ENCODE peak calls at places on chromosomes 11 and 22, in nine cellular contexts. One of them, this sample, is unnamed.

GRCh38 chr11:123493393-123494063 is 63.5 kb downstream of the GRAMD1B start:
- DNase-seq in HFFc6: no peak
- DNase-seq in activated naive CD8-positive, alpha-beta T cell treated with anti-CD3 and anti-CD28 coated beads, Interleukin-2, amount 10 ng/mL, durations not matched to agents 7 days and 5 days: no peak
- DNase-seq in HTR-8/SVneo: no peak
- DNase-seq in ELR: peak; percentile 39
- DNase-seq in central memory CD4-positive, alpha-beta T cell: no peak
- DNase-seq in A549: no peak
- DNase-seq in ovary: no peak
- DNase-seq in right atrium auricular region: no peak
- DNase-seq in this sample: no peak

GRCh38 chr11:102187416-102188125 is 77.3 kb downstream of the YAP1 start:
- DNase-seq in HFFc6: no peak
- DNase-seq in activated naive CD8-positive, alpha-beta T cell treated with anti-CD3 and anti-CD28 coated beads, Interleukin-2, amount 10 ng/mL, durations not matched to agents 7 days and 5 days: no peak
- DNase-seq in HTR-8/SVneo: no peak
- DNase-seq in ELR: no peak
- DNase-seq in central memory CD4-positive, alpha-beta T cell: no peak
- DNase-seq in A549: no peak
- DNase-seq in ovary: no peak
- DNase-seq in right atrium auricular region: no peak
- DNase-seq in this sample: no peak

GRCh38 chr11:22554221-22554620 is 71.4 kb downstream of the FANCF start:
- DNase-seq in HFFc6: no peak
- DNase-seq in activated naive CD8-positive, alpha-beta T cell treated with anti-CD3 and anti-CD28 coated beads, Interleukin-2, amount 10 ng/mL, durations not matched to agents 7 days and 5 days: no peak
- DNase-seq in HTR-8/SVneo: no peak
- DNase-seq in ELR: no peak
- DNase-seq in central memory CD4-positive, alpha-beta T cell: no peak
- DNase-seq in A549: no peak
- DNase-seq in ovary: no peak
- DNase-seq in right atrium auricular region: no peak
- DNase-seq in this sample: no peak

GRCh38 chr22:42868751-42869251 is 11.7 kb upstream of the ARFGAP3 start:
- DNase-seq in HFFc6: no peak
- DNase-seq in activated naive CD8-positive, alpha-beta T cell treated with anti-CD3 and anti-CD28 coated beads, Interleukin-2, amount 10 ng/mL, durations not matched to agents 7 days and 5 days: no peak
- DNase-seq in HTR-8/SVneo: no peak
- DNase-seq in ELR: no peak
- DNase-seq in central memory CD4-positive, alpha-beta T cell: no peak
- DNase-seq in A549: no peak
- DNase-seq in ovary: no peak
- DNase-seq in right atrium auricular region: no peak
- DNase-seq in this sample: no peak

GRCh38 chr11:92852946-92853345 is 116.5 kb upstream of the MTNR1B start:
- DNase-seq in HFFc6: no peak
- DNase-seq in activated naive CD8-positive, alpha-beta T cell treated with anti-CD3 and anti-CD28 coated beads, Interleukin-2, amount 10 ng/mL, durations not matched to agents 7 days and 5 days: no peak
- DNase-seq in HTR-8/SVneo: no peak
- DNase-seq in ELR: no peak
- DNase-seq in central memory CD4-positive, alpha-beta T cell: no peak
- DNase-seq in A549: no peak
- DNase-seq in ovary: no peak
- DNase-seq in right atrium auricular region: no peak
- DNase-seq in this sample: no peak

GRCh38 chr11:94201004-94201465 is 72.4 kb downstream of the PANX1 start:
- DNase-seq in HFFc6: peak; percentile 82
- DNase-seq in activated naive CD8-positive, alpha-beta T cell treated with anti-CD3 and anti-CD28 coated beads, Interleukin-2, amount 10 ng/mL, durations not matched to agents 7 days and 5 days: no peak
- DNase-seq in HTR-8/SVneo: no peak
- DNase-seq in ELR: peak; percentile 80
- DNase-seq in central memory CD4-positive, alpha-beta T cell: no peak
- DNase-seq in A549: peak; percentile 30
- DNase-seq in ovary: no peak
- DNase-seq in right atrium auricular region: no peak
- DNase-seq in this sample: no peak

GRCh38 chr11:5246772-5247478 is 2.7 kb downstream of the HBG1 start:
- DNase-seq in HFFc6: no peak
- DNase-seq in activated naive CD8-positive, alpha-beta T cell treated with anti-CD3 and anti-CD28 coated beads, Interleukin-2, amount 10 ng/mL, durations not matched to agents 7 days and 5 days: no peak
- DNase-seq in HTR-8/SVneo: no peak
- DNase-seq in ELR: peak; percentile 8
- DNase-seq in central memory CD4-positive, alpha-beta T cell: no peak
- DNase-seq in A549: no peak
- DNase-seq in ovary: no peak
- DNase-seq in right atrium auricular region: no peak
- DNase-seq in this sample: no peak

GRCh38 chr22:48872271-48873260 is 955.1 kb downstream of the BRD1 start:
- DNase-seq in HFFc6: no peak
- DNase-seq in activated naive CD8-positive, alpha-beta T cell treated with anti-CD3 and anti-CD28 coated beads, Interleukin-2, amount 10 ng/mL, durations not matched to agents 7 days and 5 days: no peak
- DNase-seq in HTR-8/SVneo: no peak
- DNase-seq in ELR: no peak
- DNase-seq in central memory CD4-positive, alpha-beta T cell: no peak
- DNase-seq in A549: no peak
- DNase-seq in ovary: no peak
- DNase-seq in right atrium auricular region: no peak
- DNase-seq in this sample: no peak

GRCh38 chr11:120499859-120500258 is 11.7 kb upstream of the GRIK4 start:
- DNase-seq in HFFc6: no peak
- DNase-seq in activated naive CD8-positive, alpha-beta T cell treated with anti-CD3 and anti-CD28 coated beads, Interleukin-2, amount 10 ng/mL, durations not matched to agents 7 days and 5 days: no peak
- DNase-seq in HTR-8/SVneo: no peak
- DNase-seq in ELR: no peak
- DNase-seq in central memory CD4-positive, alpha-beta T cell: no peak
- DNase-seq in A549: no peak
- DNase-seq in ovary: no peak
- DNase-seq in right atrium auricular region: no peak
- DNase-seq in this sample: no peak

GRCh38 chr11:74322667-74323066 is 11.2 kb upstream of the P4HA3 start:
- DNase-seq in HFFc6: no peak
- DNase-seq in activated naive CD8-positive, alpha-beta T cell treated with anti-CD3 and anti-CD28 coated beads, Interleukin-2, amount 10 ng/mL, durations not matched to agents 7 days and 5 days: no peak
- DNase-seq in HTR-8/SVneo: no peak
- DNase-seq in ELR: no peak
- DNase-seq in central memory CD4-positive, alpha-beta T cell: no peak
- DNase-seq in A549: no peak
- DNase-seq in ovary: no peak
- DNase-seq in right atrium auricular region: peak; percentile 69
- DNase-seq in this sample: no peak

GRCh38 chr11:22668005-22668796 is 1.8 kb downstream of the GAS2 start:
- DNase-seq in HFFc6: no peak
- DNase-seq in activated naive CD8-positive, alpha-beta T cell treated with anti-CD3 and anti-CD28 coated beads, Interleukin-2, amount 10 ng/mL, durations not matched to agents 7 days and 5 days: no peak
- DNase-seq in HTR-8/SVneo: no peak
- DNase-seq in ELR: no peak
- DNase-seq in central memory CD4-positive, alpha-beta T cell: no peak
- DNase-seq in A549: no peak
- DNase-seq in ovary: no peak
- DNase-seq in right atrium auricular region: no peak
- DNase-seq in this sample: no peak

GRCh38 chr11:106391771-106392412 is 314.4 kb downstream of the AASDHPPT start:
- DNase-seq in HFFc6: peak; percentile 31
- DNase-seq in activated naive CD8-positive, alpha-beta T cell treated with anti-CD3 and anti-CD28 coated beads, Interleukin-2, amount 10 ng/mL, durations not matched to agents 7 days and 5 days: no peak
- DNase-seq in HTR-8/SVneo: no peak
- DNase-seq in ELR: peak; percentile 72
- DNase-seq in central memory CD4-positive, alpha-beta T cell: no peak
- DNase-seq in A549: no peak
- DNase-seq in ovary: no peak
- DNase-seq in right atrium auricular region: no peak
- DNase-seq in this sample: no peak

GRCh38 chr11:82682003-82682751 is 51.5 kb downstream of the FAM181B start:
- DNase-seq in HFFc6: peak; percentile 78
- DNase-seq in activated naive CD8-positive, alpha-beta T cell treated with anti-CD3 and anti-CD28 coated beads, Interleukin-2, amount 10 ng/mL, durations not matched to agents 7 days and 5 days: no peak
- DNase-seq in HTR-8/SVneo: peak; percentile 20
- DNase-seq in ELR: peak; percentile 73
- DNase-seq in central memory CD4-positive, alpha-beta T cell: peak; percentile 22
- DNase-seq in A549: peak; percentile 18
- DNase-seq in ovary: no peak
- DNase-seq in right atrium auricular region: no peak
- DNase-seq in this sample: no peak

GRCh38 chr11:44790211-44790610 is 63.4 kb downstream of the TSPAN18 start:
- DNase-seq in HFFc6: no peak
- DNase-seq in activated naive CD8-positive, alpha-beta T cell treated with anti-CD3 and anti-CD28 coated beads, Interleukin-2, amount 10 ng/mL, durations not matched to agents 7 days and 5 days: no peak
- DNase-seq in HTR-8/SVneo: no peak
- DNase-seq in ELR: no peak
- DNase-seq in central memory CD4-positive, alpha-beta T cell: no peak
- DNase-seq in A549: no peak
- DNase-seq in ovary: no peak
- DNase-seq in right atrium auricular region: no peak
- DNase-seq in this sample: no peak

GRCh38 chr22:36447634-36448033 is 33.8 kb downstream of the TXN2 start:
- DNase-seq in HFFc6: no peak
- DNase-seq in activated naive CD8-positive, alpha-beta T cell treated with anti-CD3 and anti-CD28 coated beads, Interleukin-2, amount 10 ng/mL, durations not matched to agents 7 days and 5 days: no peak
- DNase-seq in HTR-8/SVneo: no peak
- DNase-seq in ELR: no peak
- DNase-seq in central memory CD4-positive, alpha-beta T cell: no peak
- DNase-seq in A549: no peak
- DNase-seq in ovary: no peak
- DNase-seq in right atrium auricular region: no peak
- DNase-seq in this sample: no peak

GRCh38 chr22:40332319-40332781 is 13.9 kb upstream of the ADSL start:
- DNase-seq in HFFc6: no peak
- DNase-seq in activated naive CD8-positive, alpha-beta T cell treated with anti-CD3 and anti-CD28 coated beads, Interleukin-2, amount 10 ng/mL, durations not matched to agents 7 days and 5 days: no peak
- DNase-seq in HTR-8/SVneo: no peak
- DNase-seq in ELR: peak; percentile 15
- DNase-seq in central memory CD4-positive, alpha-beta T cell: peak; percentile 26
- DNase-seq in A549: no peak
- DNase-seq in ovary: no peak
- DNase-seq in right atrium auricular region: no peak
- DNase-seq in this sample: no peak

GRCh38 chr22:36008131-36008530 is 20.5 kb downstream of the RBFOX2 start:
- DNase-seq in HFFc6: no peak
- DNase-seq in activated naive CD8-positive, alpha-beta T cell treated with anti-CD3 and anti-CD28 coated beads, Interleukin-2, amount 10 ng/mL, durations not matched to agents 7 days and 5 days: no peak
- DNase-seq in HTR-8/SVneo: no peak
- DNase-seq in ELR: no peak
- DNase-seq in central memory CD4-positive, alpha-beta T cell: no peak
- DNase-seq in A549: no peak
- DNase-seq in ovary: no peak
- DNase-seq in right atrium auricular region: no peak
- DNase-seq in this sample: no peak

GRCh38 chr11:76795285-76795935 is 12.3 kb downstream of the TSKU start:
- DNase-seq in HFFc6: no peak
- DNase-seq in activated naive CD8-positive, alpha-beta T cell treated with anti-CD3 and anti-CD28 coated beads, Interleukin-2, amount 10 ng/mL, durations not matched to agents 7 days and 5 days: no peak
- DNase-seq in HTR-8/SVneo: no peak
- DNase-seq in ELR: no peak
- DNase-seq in central memory CD4-positive, alpha-beta T cell: no peak
- DNase-seq in A549: no peak
- DNase-seq in ovary: no peak
- DNase-seq in right atrium auricular region: no peak
- DNase-seq in this sample: no peak

GRCh38 chr11:73977856-73978519 is 4.7 kb downstream of the UCP2 start:
- DNase-seq in HFFc6: no peak
- DNase-seq in activated naive CD8-positive, alpha-beta T cell treated with anti-CD3 and anti-CD28 coated beads, Interleukin-2, amount 10 ng/mL, durations not matched to agents 7 days and 5 days: no peak
- DNase-seq in HTR-8/SVneo: no peak
- DNase-seq in ELR: no peak
- DNase-seq in central memory CD4-positive, alpha-beta T cell: no peak
- DNase-seq in A549: no peak
- DNase-seq in ovary: no peak
- DNase-seq in right atrium auricular region: no peak
- DNase-seq in this sample: no peak

GRCh38 chr11:44638032-44638431 is 72.6 kb downstream of the CD82 start:
- DNase-seq in HFFc6: no peak
- DNase-seq in activated naive CD8-positive, alpha-beta T cell treated with anti-CD3 and anti-CD28 coated beads, Interleukin-2, amount 10 ng/mL, durations not matched to agents 7 days and 5 days: no peak
- DNase-seq in HTR-8/SVneo: no peak
- DNase-seq in ELR: no peak
- DNase-seq in central memory CD4-positive, alpha-beta T cell: no peak
- DNase-seq in A549: no peak
- DNase-seq in ovary: no peak
- DNase-seq in right atrium auricular region: peak; percentile 58
- DNase-seq in this sample: no peak

GRCh38 chr22:25206998-25207397 is 7.3 kb downstream of the CRYBB3 start:
- DNase-seq in HFFc6: no peak
- DNase-seq in activated naive CD8-positive, alpha-beta T cell treated with anti-CD3 and anti-CD28 coated beads, Interleukin-2, amount 10 ng/mL, durations not matched to agents 7 days and 5 days: no peak
- DNase-seq in HTR-8/SVneo: no peak
- DNase-seq in ELR: no peak
- DNase-seq in central memory CD4-positive, alpha-beta T cell: no peak
- DNase-seq in A549: no peak
- DNase-seq in ovary: no peak
- DNase-seq in right atrium auricular region: no peak
- DNase-seq in this sample: no peak

GRCh38 chr11:15845261-15845660 is 511.1 kb downstream of the SOX6 start:
- DNase-seq in HFFc6: no peak
- DNase-seq in activated naive CD8-positive, alpha-beta T cell treated with anti-CD3 and anti-CD28 coated beads, Interleukin-2, amount 10 ng/mL, durations not matched to agents 7 days and 5 days: no peak
- DNase-seq in HTR-8/SVneo: no peak
- DNase-seq in ELR: no peak
- DNase-seq in central memory CD4-positive, alpha-beta T cell: no peak
- DNase-seq in A549: no peak
- DNase-seq in ovary: no peak
- DNase-seq in right atrium auricular region: no peak
- DNase-seq in this sample: no peak

GRCh38 chr11:14380947-14381555 is 22.1 kb upstream of the RRAS2 start:
- DNase-seq in HFFc6: peak; percentile 7
- DNase-seq in activated naive CD8-positive, alpha-beta T cell treated with anti-CD3 and anti-CD28 coated beads, Interleukin-2, amount 10 ng/mL, durations not matched to agents 7 days and 5 days: peak; percentile 66
- DNase-seq in HTR-8/SVneo: peak; percentile 60
- DNase-seq in ELR: peak; percentile 67
- DNase-seq in central memory CD4-positive, alpha-beta T cell: peak; percentile 30
- DNase-seq in A549: peak; percentile 72
- DNase-seq in ovary: peak; percentile 80
- DNase-seq in right atrium auricular region: peak; percentile 76
- DNase-seq in this sample: no peak

GRCh38 chr11:8011981-8012444 is 24.9 kb downstream of the EIF3F start:
- DNase-seq in HFFc6: peak; percentile 98
- DNase-seq in activated naive CD8-positive, alpha-beta T cell treated with anti-CD3 and anti-CD28 coated beads, Interleukin-2, amount 10 ng/mL, durations not matched to agents 7 days and 5 days: no peak
- DNase-seq in HTR-8/SVneo: peak; percentile 48
- DNase-seq in ELR: peak; percentile 93
- DNase-seq in central memory CD4-positive, alpha-beta T cell: no peak
- DNase-seq in A549: no peak
- DNase-seq in ovary: no peak
- DNase-seq in right atrium auricular region: no peak
- DNase-seq in this sample: no peak

GRCh38 chr11:125084057-125084416 is 20.9 kb downstream of the SLC37A2 start:
- DNase-seq in HFFc6: no peak
- DNase-seq in activated naive CD8-positive, alpha-beta T cell treated with anti-CD3 and anti-CD28 coated beads, Interleukin-2, amount 10 ng/mL, durations not matched to agents 7 days and 5 days: no peak
- DNase-seq in HTR-8/SVneo: no peak
- DNase-seq in ELR: no peak
- DNase-seq in central memory CD4-positive, alpha-beta T cell: no peak
- DNase-seq in A549: no peak
- DNase-seq in ovary: no peak
- DNase-seq in right atrium auricular region: no peak
- DNase-seq in this sample: no peak

GRCh38 chr11:120178441-120179070 is 32.3 kb upstream of the OAF start:
- DNase-seq in HFFc6: peak; percentile 41
- DNase-seq in activated naive CD8-positive, alpha-beta T cell treated with anti-CD3 and anti-CD28 coated beads, Interleukin-2, amount 10 ng/mL, durations not matched to agents 7 days and 5 days: no peak
- DNase-seq in HTR-8/SVneo: no peak
- DNase-seq in ELR: peak; percentile 22
- DNase-seq in central memory CD4-positive, alpha-beta T cell: no peak
- DNase-seq in A549: no peak
- DNase-seq in ovary: no peak
- DNase-seq in right atrium auricular region: peak; percentile 56
- DNase-seq in this sample: no peak